ENCODE peak calls at places on chromosomes 5 and 9, in four cellular contexts. X is body of pancreas, T is esophagus squamous epithelium, N is sigmoid colon. G is an unnamed sample. For H3K9me3, the result is how much of the 10 kb centered on the place peaks cover.

GRCh38 chr5:138696501-138696900 is 56.7 kb upstream of the CTNNA1 start:
- DNase-seq in X (no peak), T (no peak), N (no peak), G (no peak)

GRCh38 chr5:176780071-176780850 is 30.1 kb upstream of the UNC5A start:
- DNase-seq in X (no peak), T (no peak), N (peak), G (peak)

GRCh38 chr9:20358201-20358600 is 264.1 kb downstream of the MLLT3 start:
- DNase-seq in X (no peak), T (no peak), N (no peak), G (peak)

GRCh38 chr5:34014614-34015013 is 6.8 kb upstream of the AMACR start:
- DNase-seq in X (no peak), T (no peak), N (no peak), G (peak)

GRCh38 chr9:83714316-83714715 is 6.6 kb upstream of the UBQLN1 start:
- DNase-seq in X (no peak), T (no peak), N (no peak), G (no peak)

GRCh38 chr5:176629853-176630680 is at the start of the genes EIF4E1B and SNCB:
- DNase-seq in X (no peak), T (no peak), N (no peak), G (no peak)

GRCh38 chr5:132294728-132295504 is 722 bp downstream of the SLC22A4 start:
- DNase-seq in X (peak), T (peak), N (peak), G (peak)

GRCh38 chr5:177440990-177441780 is 5.4 kb upstream of the PRR7 start:
- DNase-seq in X (no peak), T (no peak), N (no peak), G (no peak)

GRCh38 chr9:129232839-129233568 is 54.9 kb upstream of the IER5L start:
- DNase-seq in X (no peak), T (no peak), N (no peak), G (no peak)

GRCh38 chr5:24749701-24750100 is 104.9 kb upstream of the CDH10 start:
- DNase-seq in X (no peak), T (no peak), N (no peak), G (no peak)

GRCh38 chr5:138488481-138488945 is 23.2 kb downstream of the EGR1 start:
- DNase-seq in X (no peak), T (no peak), N (no peak), G (peak)

GRCh38 chr9:113614843-113615648 is 151.5 kb downstream of the RGS3 start:
- DNase-seq in X (peak), T (no peak), N (no peak), G (no peak)

GRCh38 chr5:143134900-143135299 is 268.6 kb downstream of the NR3C1 start:
- DNase-seq in X (no peak), T (no peak), N (no peak), G (no peak)

DNA sequence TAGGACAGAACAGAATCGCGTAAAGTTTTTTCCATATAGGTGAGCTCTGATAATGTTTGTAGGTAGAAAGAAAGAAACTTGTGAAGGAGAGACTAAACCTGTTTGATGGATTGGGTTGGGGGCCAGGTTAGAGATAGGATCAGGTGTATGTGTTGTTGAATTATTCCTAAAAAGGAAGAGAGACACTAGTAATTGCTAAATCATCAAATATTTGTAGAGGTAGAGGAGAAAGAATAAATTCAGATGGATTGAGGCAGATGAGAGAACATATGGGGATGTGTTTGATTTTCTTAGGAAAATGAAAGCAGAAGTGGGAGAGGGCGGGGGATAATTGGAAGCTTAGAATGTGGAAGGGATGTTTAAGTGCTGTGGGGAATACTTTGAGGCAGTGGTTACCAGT is 7.7 kb downstream of the ZCCHC7 start:
- DNase-seq in X (no peak), T (no peak), N (no peak), G (no peak)
- H3K4me3 ChIP-seq in X (no peak), T (no peak), N (no peak), G (no peak)

DNA sequence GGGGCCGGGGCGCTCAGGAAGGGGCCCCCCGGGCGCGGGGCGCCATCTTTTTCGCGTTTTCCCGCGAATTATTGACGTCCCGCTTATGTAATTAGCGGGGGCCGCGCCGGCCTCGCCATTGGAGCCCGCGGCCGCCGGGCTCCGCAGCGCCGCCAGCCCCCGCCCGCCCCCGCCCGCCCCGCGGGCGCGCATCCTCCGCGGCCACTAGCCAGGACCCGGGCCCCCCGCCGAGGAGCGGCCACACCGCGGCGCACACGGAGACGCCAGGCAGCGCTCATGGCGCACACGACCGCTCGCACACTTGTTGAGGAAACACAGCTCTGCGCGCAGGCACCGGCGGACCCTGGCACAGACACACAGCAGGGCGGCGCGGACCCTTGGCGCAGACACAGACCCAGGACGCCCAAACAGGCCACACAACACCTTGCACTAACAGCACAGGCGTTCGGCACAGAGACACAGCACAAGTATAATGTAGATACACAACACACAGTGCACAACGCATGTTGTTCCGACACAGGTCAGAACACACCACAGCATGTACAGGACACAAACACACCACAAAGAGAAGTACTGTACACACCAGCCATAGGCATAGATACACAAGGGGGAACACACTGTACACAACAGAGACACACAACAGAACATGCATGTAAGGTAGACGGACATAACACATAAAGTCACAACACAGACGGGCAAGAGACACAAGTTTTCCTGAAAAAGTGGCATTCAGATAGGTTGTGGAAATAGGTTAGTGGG is 467 bp upstream of the PHF19 start:
- DNase-seq in X (peak), T (no peak), N (peak), G (peak)
- H3K27ac ChIP-seq in X (no peak), T (peak), N (peak), G (peak)

DNA sequence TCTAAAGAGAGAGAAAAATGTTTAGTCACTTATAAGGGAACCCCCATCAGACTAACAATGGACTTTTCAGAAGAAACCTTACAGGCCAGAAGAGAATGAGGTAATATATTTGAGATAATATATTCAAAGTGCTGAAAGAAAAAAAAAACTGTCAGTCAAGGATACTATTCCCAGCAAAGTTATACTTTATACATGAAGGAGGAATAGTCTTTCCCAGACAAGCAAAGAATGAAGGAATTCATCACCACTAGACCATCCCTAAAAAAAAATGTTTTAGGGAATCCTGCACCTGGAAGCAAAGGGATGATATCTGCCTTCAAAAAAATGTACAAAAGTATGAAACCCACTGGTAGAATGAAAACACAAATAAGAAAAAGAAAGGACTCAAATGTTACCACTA is 37.5 kb upstream of the SH3TC2 start:
- DNase-seq in X (no peak), T (no peak), N (no peak), G (no peak)
- H3K9me3 ChIP-seq in X (under half), T (under half), N (under half), G (under half)

DNA sequence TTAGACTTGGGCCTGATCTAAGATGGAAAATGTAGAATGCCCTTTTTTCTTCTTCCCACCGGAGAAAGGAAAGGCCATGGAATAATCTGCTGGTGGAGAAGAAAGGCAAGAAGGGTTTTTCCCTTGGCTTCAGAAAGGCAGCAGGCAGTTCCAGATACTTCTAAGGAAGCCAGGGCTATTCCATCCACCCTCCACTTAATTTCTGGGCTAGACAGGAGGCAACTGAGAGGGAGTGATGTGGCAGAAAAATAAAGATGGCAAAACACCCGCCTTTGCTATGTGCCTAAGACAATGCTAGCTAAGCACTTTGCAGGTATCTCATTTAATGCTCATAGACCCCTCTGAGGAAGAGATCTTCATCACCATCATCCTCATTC is 9.9 kb downstream of the MYOZ3 start:
- DNase-seq in X (no peak), T (no peak), N (no peak), G (no peak)
- H3K4me3 ChIP-seq in X (no peak), T (no peak), N (no peak), G (no peak)

GRCh38 chr5:111707624-111708165 is 49.3 kb downstream of the NREP start:
- DNase-seq in X (no peak), T (no peak), N (no peak), G (no peak)
- H3K27ac ChIP-seq in X (no peak), T (no peak), N (no peak), G (no peak)

DNA sequence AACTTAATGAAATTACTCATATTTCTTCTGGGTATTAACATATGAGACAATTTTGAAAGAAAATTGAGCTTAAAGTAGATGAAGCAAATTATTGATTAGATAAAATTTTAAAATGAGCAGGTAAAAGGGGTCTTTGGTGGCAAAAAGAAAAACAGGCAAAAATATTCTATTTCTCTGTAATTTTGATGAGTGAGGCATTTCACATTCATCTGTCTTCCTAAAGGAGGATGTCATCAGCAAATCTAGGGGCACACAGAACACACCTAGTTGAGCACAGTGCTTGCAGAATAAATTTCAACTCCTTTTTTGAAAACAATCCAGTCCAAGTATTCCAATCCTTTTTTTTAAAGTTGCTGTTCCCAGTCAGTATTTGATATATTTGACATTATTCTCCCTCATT is 16.2 kb downstream of the ZNF189 start:
- DNase-seq in X (no peak), T (no peak), N (no peak), G (no peak)
- H3K9me3 ChIP-seq in X (under half), T (half or more), N (under half), G (under half)

DNA sequence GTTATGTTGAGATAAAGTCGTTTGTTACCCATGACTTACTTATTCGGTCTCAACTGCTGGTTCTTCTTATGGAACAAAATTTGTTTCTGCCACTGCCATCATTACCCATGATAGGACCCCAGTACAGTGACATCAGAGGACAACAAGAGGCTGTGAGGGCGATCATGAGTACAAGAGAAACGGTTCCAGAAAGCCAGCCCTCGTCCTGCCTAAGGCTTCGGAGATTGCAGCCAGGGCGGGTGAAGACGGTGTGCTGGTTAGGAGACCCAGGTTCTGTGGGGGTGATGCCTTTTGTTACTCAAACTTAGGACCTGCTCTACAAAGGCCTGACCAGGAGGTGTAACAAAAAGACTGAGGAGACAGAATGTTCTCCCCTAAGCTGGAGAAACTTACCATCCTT is 10.9 kb downstream of the FYB1 start:
- DNase-seq in X (no peak), T (no peak), N (no peak), G (no peak)
- H3K4me3 ChIP-seq in X (no peak), T (no peak), N (no peak), G (no peak)

GRCh38 chr5:56070795-56071539 is 76.2 kb upstream of the IL6ST start:
- DNase-seq in X (no peak), T (no peak), N (no peak), G (no peak)
- H3K27ac ChIP-seq in X (no peak), T (peak), N (peak), G (peak)

GRCh38 chr5:17763301-17763700 is 129.0 kb downstream of the TAF11L14 start:
- DNase-seq in X (no peak), T (no peak), N (no peak), G (no peak)
- H3K9me3 ChIP-seq in X (under half), T (under half), N (under half), G (under half)

GRCh38 chr5:53433036-53433435 is 47.4 kb upstream of the FST start:
- DNase-seq in X (peak), T (no peak), N (no peak), G (no peak)
- H3K4me3 ChIP-seq in X (no peak), T (no peak), N (no peak), G (no peak)

G was measured in small intestine.